ENCODE peak calls at places on chromosomes 7 and 10, in eight cellular contexts. Z is cardiac muscle cell, P is AG04450, Y is colonic mucosa, S is ovary, J is body of pancreas, G is brain microvascular endothelial cell, M is upper lobe of right lung. W is an unnamed sample.

GRCh38 chr10:33010132-33011037 is 52.4 kb upstream of the ITGB1 start:
- DNase-seq in Z (peak), P (peak), Y (no peak), S (no peak), J (no peak), G (peak), M (no peak), W (no peak)

GRCh38 chr7:93013471-93014061 is 104.2 kb downstream of the SAMD9 start:
- DNase-seq in Z (no peak), P (no peak), Y (no peak), S (no peak), J (no peak), G (no peak), M (no peak), W (no peak)

GRCh38 chr7:155972651-155973349 is 160.5 kb upstream of the SHH start:
- DNase-seq in Z (no peak), P (no peak), Y (peak), S (no peak), J (no peak), G (no peak), M (no peak), W (peak)

GRCh38 chr10:72201293-72201692 is 14.5 kb upstream of the ANAPC16 start:
- DNase-seq in Z (no peak), P (no peak), Y (no peak), S (no peak), J (no peak), G (no peak), M (no peak), W (peak)

GRCh38 chr10:27020243-27020642 is 80.1 kb downstream of the ANKRD26 start:
- DNase-seq in Z (peak), P (no peak), Y (no peak), S (no peak), J (no peak), G (no peak), M (no peak), W (no peak)

GRCh38 chr7:95688931-95689453 is 83.4 kb upstream of the DYNC1I1 start:
- DNase-seq in Z (no peak), P (no peak), Y (no peak), S (no peak), J (no peak), G (peak), M (no peak), W (no peak)

GRCh38 chr10:3186365-3186764 is 13.8 kb upstream of the PITRM1 start:
- DNase-seq in Z (no peak), P (no peak), Y (no peak), S (no peak), J (no peak), G (no peak), M (no peak), W (no peak)

GRCh38 chr10:96269438-96270300 is 1.7 kb downstream of the BLNK start:
- DNase-seq in Z (no peak), P (no peak), Y (peak), S (no peak), J (no peak), G (no peak), M (no peak), W (no peak)

GRCh38 chr7:77665161-77665560 is 31.1 kb upstream of the RSBN1L start:
- DNase-seq in Z (no peak), P (no peak), Y (no peak), S (no peak), J (no peak), G (no peak), M (no peak), W (no peak)

GRCh38 chr7:131556055-131556911 is at the start of gene PODXL:
- DNase-seq in Z (peak), P (no peak), Y (peak), S (peak), J (peak), G (no peak), M (peak), W (peak)

GRCh38 chr10:76649723-76650127 is 987.9 kb downstream of the KCNMA1 start:
- DNase-seq in Z (peak), P (peak), Y (peak), S (no peak), J (peak), G (peak), M (no peak), W (no peak)

GRCh38 chr7:149827089-149827981 is 10.8 kb upstream of the ZNF862 start:
- DNase-seq in Z (no peak), P (no peak), Y (no peak), S (no peak), J (no peak), G (no peak), M (peak), W (no peak)

GRCh38 chr10:69239106-69239505 is 19.0 kb downstream of the HKDC1 start:
- DNase-seq in Z (no peak), P (no peak), Y (no peak), S (no peak), J (no peak), G (no peak), M (no peak), W (no peak)

GRCh38 chr10:15719062-15719898 is 442 bp downstream of the ITGA8 start:
- DNase-seq in Z (peak), P (no peak), Y (peak), S (no peak), J (no peak), G (peak), M (no peak), W (no peak)

GRCh38 chr7:135573541-135573940 is 15.8 kb downstream of the NUP205 start:
- DNase-seq in Z (no peak), P (no peak), Y (no peak), S (no peak), J (no peak), G (no peak), M (no peak), W (no peak)

GRCh38 chr10:46556515-46557318 is at the start of gene GPRIN2:
- DNase-seq in Z (no peak), P (no peak), Y (peak), S (peak), J (peak), G (no peak), M (peak), W (peak)

GRCh38 chr10:44357141-44357540 is 27.8 kb downstream of the CXCL12 start:
- DNase-seq in Z (no peak), P (no peak), Y (no peak), S (no peak), J (no peak), G (no peak), M (no peak), W (no peak)

GRCh38 chr10:70418229-70418628 is 14.3 kb downstream of the EIF4EBP2 start:
- DNase-seq in Z (peak), P (peak), Y (no peak), S (no peak), J (no peak), G (peak), M (no peak), W (no peak)

GRCh38 chr10:13087986-13088618 is 11.9 kb upstream of the OPTN start:
- DNase-seq in Z (peak), P (peak), Y (no peak), S (no peak), J (no peak), G (peak), M (no peak), W (peak)

GRCh38 chr7:135281363-135281949 is 47.8 kb downstream of the STRA8 start:
- DNase-seq in Z (peak), P (peak), Y (peak), S (peak), J (peak), G (peak), M (peak), W (peak)

GRCh38 chr7:50793115-50793946 is 10.6 kb upstream of the GRB10 start:
- DNase-seq in Z (peak), P (no peak), Y (peak), S (peak), J (peak), G (peak), M (peak), W (peak)

GRCh38 chr7:99380032-99380822 is 5.7 kb downstream of the ARPC1B start:
- DNase-seq in Z (peak), P (no peak), Y (peak), S (no peak), J (no peak), G (peak), M (no peak), W (no peak)

GRCh38 chr7:41162612-41163011 is 540.3 kb downstream of the INHBA start:
- DNase-seq in Z (no peak), P (no peak), Y (no peak), S (no peak), J (no peak), G (no peak), M (no peak), W (no peak)

GRCh38 chr10:96814264-96814663 is 17.8 kb upstream of the LCOR start:
- DNase-seq in Z (peak), P (no peak), Y (no peak), S (no peak), J (no peak), G (peak), M (no peak), W (no peak)

GRCh38 chr7:138001529-138002095 is at the start of gene CREB3L2:
- DNase-seq in Z (peak), P (no peak), Y (peak), S (no peak), J (peak), G (peak), M (peak), W (peak)

GRCh38 chr7:138002096-138002827 is 376 bp upstream of the CREB3L2 start:
- DNase-seq in Z (peak), P (peak), Y (peak), S (peak), J (peak), G (peak), M (peak), W (peak)

GRCh38 chr7:137999496-138000080 is 2.3 kb downstream of the CREB3L2 start:
- DNase-seq in Z (no peak), P (no peak), Y (no peak), S (no peak), J (no peak), G (no peak), M (no peak), W (no peak)

GRCh38 chr7:137998250-137998649 is 3.6 kb downstream of the CREB3L2 start:
- DNase-seq in Z (no peak), P (no peak), Y (no peak), S (no peak), J (no peak), G (peak), M (no peak), W (no peak)

DNA sequence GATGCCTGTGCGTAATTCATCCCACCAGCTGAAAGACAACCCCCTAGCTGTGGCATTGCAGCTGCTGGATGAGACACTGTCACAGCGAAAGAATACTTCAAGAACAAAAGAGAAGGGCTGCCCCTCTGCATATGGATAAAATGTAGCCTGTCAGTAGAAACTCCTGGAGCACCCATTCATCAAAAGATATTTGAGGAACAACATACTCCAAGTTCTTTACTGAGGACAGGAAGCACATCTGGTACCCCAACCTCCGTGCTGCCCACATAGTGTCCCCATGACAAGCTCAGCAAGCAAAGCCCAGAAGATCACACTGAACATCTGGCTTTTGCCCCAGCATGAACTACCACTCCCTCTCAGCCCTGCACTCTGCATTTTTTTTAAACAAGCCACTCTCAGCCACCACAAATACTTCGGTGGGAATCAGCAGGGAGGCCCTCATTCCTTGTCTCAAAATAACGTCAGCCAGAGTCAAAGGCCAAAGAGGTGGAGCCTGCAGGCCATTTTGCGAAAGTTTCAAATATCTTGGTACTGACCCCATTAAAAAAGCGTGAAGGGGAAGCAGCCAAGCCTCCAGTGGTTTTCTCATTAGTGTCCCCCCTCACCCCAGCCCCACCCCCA is 1.7 kb downstream of the CREB3L2 start:
- DNase-seq in Z (peak), P (peak), Y (peak), S (peak), J (peak), G (peak), M (no peak), W (peak)
- TF ChIP-seq CTCF in Z (no peak), P (no peak), Y (no peak), S (no peak), J (no peak), G (peak), M (no peak), W (no peak)

GRCh38 chr10:62626817-62627216 is 177.7 kb upstream of the ADO start:
- DNase-seq in Z (peak), P (no peak), Y (no peak), S (no peak), J (no peak), G (peak), M (no peak), W (no peak)
- H3K4me3 ChIP-seq in Z (no peak), P (no peak), Y (no peak), S (no peak), J (no peak), G (no peak), M (no peak), W (no peak)

GRCh38 chr10:526651-527312 is 162.7 kb downstream of the DIP2C start:
- DNase-seq in Z (no peak), P (no peak), Y (no peak), S (no peak), J (no peak), G (no peak), M (peak), W (no peak)
- H3K27ac ChIP-seq in Z (no peak), P (no peak), Y (no peak), S (no peak), J (no peak), G (no peak), M (no peak), W (no peak)

DNA sequence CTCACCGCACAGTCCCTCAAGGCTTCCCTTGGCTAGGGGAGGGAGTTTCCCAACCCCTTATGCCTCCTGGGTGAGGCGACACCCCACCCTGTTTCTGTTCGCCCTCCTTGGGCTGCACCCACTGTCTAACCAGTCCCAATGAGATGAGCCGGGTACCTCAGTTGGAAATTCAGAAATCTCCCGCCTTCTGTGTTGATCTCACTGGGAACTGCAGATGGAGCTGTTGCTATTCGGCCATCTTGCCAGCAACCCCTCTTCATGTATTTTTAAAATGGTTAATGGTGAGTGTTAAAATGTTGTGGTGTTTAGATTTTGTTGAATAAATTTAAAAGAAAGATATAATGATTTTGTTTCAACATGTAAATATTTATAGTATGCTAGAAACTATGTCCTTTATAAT is 22.0 kb downstream of the UMAD1 start:
- DNase-seq in Z (no peak), P (no peak), Y (no peak), S (no peak), J (no peak), G (peak), M (no peak), W (no peak)
- TF ChIP-seq CTCF in Z (peak), P (peak), Y (no peak), S (no peak), J (no peak), G (peak), M (peak), W (no peak)

GRCh38 chr10:113028393-113029054 is 78.5 kb downstream of the TCF7L2 start:
- DNase-seq in Z (no peak), P (no peak), Y (no peak), S (no peak), J (no peak), G (no peak), M (no peak), W (no peak)
- H3K4me3 ChIP-seq in Z (no peak), P (no peak), Y (no peak), S (no peak), J (no peak), G (no peak), M (no peak), W (peak)